ENCODE peak calls at places on chromosome 16, in eight cellular contexts. X, L, M, V, Y, P, E and Z are unnamed samples.

GRCh38 chr16:30186782-30187555 is 3.6 kb downstream of the CORO1A start:
- DNase-seq in X (no peak), L (peak; percentile 26), M (peak; percentile 28), V (peak; percentile 9), Y (peak; percentile 87), P (no peak), E (peak; percentile 78), Z (peak; percentile 94)

GRCh38 chr16:9610727-9611126 is 519.3 kb downstream of the HAPSTR1 start:
- DNase-seq in X (no peak), L (no peak), M (no peak), V (no peak), Y (no peak), P (no peak), E (no peak), Z (no peak)

GRCh38 chr16:19044781-19045180 is 22.6 kb upstream of the COQ7 start:
- DNase-seq in X (no peak), L (no peak), M (no peak), V (peak; percentile 86), Y (no peak), P (no peak), E (no peak), Z (no peak)

GRCh38 chr16:67653131-67654068 is 6.7 kb downstream of the ACD start:
- DNase-seq in X (no peak), L (no peak), M (no peak), V (no peak), Y (peak; percentile 46), P (no peak), E (no peak), Z (no peak)

GRCh38 chr16:67475051-67475450 is 5.9 kb downstream of the ATP6V0D1 start:
- DNase-seq in X (no peak), L (no peak), M (no peak), V (no peak), Y (no peak), P (no peak), E (no peak), Z (no peak)

GRCh38 chr16:8661703-8662102 is 12.7 kb upstream of the ABAT start:
- DNase-seq in X (no peak), L (no peak), M (no peak), V (no peak), Y (no peak), P (no peak), E (no peak), Z (no peak)

GRCh38 chr16:89241187-89242003 is 23.9 kb downstream of the ZNF778 start:
- DNase-seq in X (peak; percentile 81), L (peak; percentile 70), M (peak; percentile 82), V (peak; percentile 78), Y (peak; percentile 73), P (peak; percentile 7), E (no peak), Z (peak; percentile 80)

GRCh38 chr16:85309656-85310587 is 197.7 kb upstream of the CIBAR2 start:
- DNase-seq in X (peak; percentile 71), L (no peak), M (no peak), V (peak; percentile 51), Y (no peak), P (no peak), E (no peak), Z (peak; percentile 19)

GRCh38 chr16:89210904-89211515 is 6.5 kb upstream of the ZNF778 start:
- DNase-seq in X (peak; percentile 94), L (no peak), M (no peak), V (peak; percentile 86), Y (no peak), P (peak; percentile 19), E (no peak), Z (no peak)

GRCh38 chr16:3520861-3521260 is 20.1 kb downstream of the CLUAP1 start:
- DNase-seq in X (no peak), L (no peak), M (no peak), V (no peak), Y (no peak), P (no peak), E (no peak), Z (no peak)

GRCh38 chr16:2473425-2473926 is 1.5 kb upstream of the TBC1D24 start:
- DNase-seq in X (peak; percentile 20), L (no peak), M (no peak), V (no peak), Y (no peak), P (no peak), E (no peak), Z (peak; percentile 27)

GRCh38 chr16:19179890-19180490 is 11.9 kb downstream of the SYT17 start:
- DNase-seq in X (no peak), L (peak; percentile 11), M (peak; percentile 65), V (peak; percentile 40), Y (peak; percentile 76), P (no peak), E (no peak), Z (peak; percentile 72)

GRCh38 chr16:64397042-64397441 is 724.8 kb downstream of the CDH11 start:
- DNase-seq in X (no peak), L (no peak), M (peak; percentile 17), V (peak; percentile 61), Y (no peak), P (no peak), E (no peak), Z (no peak)

GRCh38 chr16:87145181-87146176 is 171.7 kb downstream of the C16orf95 start:
- DNase-seq in X (no peak), L (peak; percentile 16), M (peak; percentile 86), V (peak; percentile 99), Y (no peak), P (no peak), E (no peak), Z (peak; percentile 33)

GRCh38 chr16:66651474-66651765 is 45.1 kb downstream of the CMTM4 start:
- DNase-seq in X (no peak), L (no peak), M (no peak), V (peak; percentile 11), Y (no peak), P (no peak), E (no peak), Z (no peak)

GRCh38 chr16:66731101-66731500 is 20.3 kb downstream of the DYNC1LI2 start:
- DNase-seq in X (no peak), L (no peak), M (no peak), V (no peak), Y (no peak), P (no peak), E (no peak), Z (no peak)

GRCh38 chr16:69771651-69771967 is 9.5 kb downstream of the WWP2 start:
- DNase-seq in X (no peak), L (no peak), M (no peak), V (no peak), Y (no peak), P (no peak), E (no peak), Z (no peak)